ENCODE peak calls at places on chromosomes 12 and 14, in four cellular contexts. One of them, this sample, is unnamed.

GRCh38 chr14:51117579-51117978 is 22.7 kb upstream of the TRIM9 start:
- DNase-seq in neural crest cell: no peak
- DNase-seq in fibroblast of lung: no peak
- DNase-seq in thoracic aorta: no peak
- DNase-seq in this sample: no peak

GRCh38 chr12:94304566-94305061 is 155.1 kb downstream of the CEP83 start:
- DNase-seq in fibroblast of lung: peak; percentile 91
- DNase-seq in neural crest cell: no peak
- DNase-seq in thoracic aorta: no peak
- DNase-seq in this sample: no peak

GRCh38 chr12:20142295-20142694 is 226.0 kb upstream of the PDE3A start:
- DNase-seq in thoracic aorta: no peak
- DNase-seq in fibroblast of lung: no peak
- DNase-seq in neural crest cell: no peak
- DNase-seq in this sample: no peak

GRCh38 chr12:67747869-67748760 is 99.6 kb downstream of the DYRK2 start:
- DNase-seq in thoracic aorta: no peak
- DNase-seq in neural crest cell: no peak
- DNase-seq in fibroblast of lung: peak; percentile 76
- DNase-seq in this sample: no peak

GRCh38 chr14:96297999-96298398 is 42.0 kb downstream of the BDKRB1 start:
- DNase-seq in fibroblast of lung: no peak
- DNase-seq in neural crest cell: no peak
- DNase-seq in thoracic aorta: no peak
- DNase-seq in this sample: no peak

GRCh38 chr12:106892075-106892474 is 63.6 kb upstream of the TMEM263 start:
- DNase-seq in fibroblast of lung: no peak
- DNase-seq in thoracic aorta: no peak
- DNase-seq in neural crest cell: no peak
- DNase-seq in this sample: no peak

GRCh38 chr14:56195727-56196126 is 77.5 kb downstream of the PELI2 start:
- DNase-seq in thoracic aorta: no peak
- DNase-seq in fibroblast of lung: peak; percentile 83
- DNase-seq in neural crest cell: no peak
- DNase-seq in this sample: no peak

GRCh38 chr14:96352708-96353107 is 10.4 kb downstream of the ATG2B start:
- DNase-seq in fibroblast of lung: peak; percentile 17
- DNase-seq in neural crest cell: no peak
- DNase-seq in thoracic aorta: no peak
- DNase-seq in this sample: no peak

GRCh38 chr14:33848009-33848408 is 102.9 kb downstream of the EGLN3 start:
- DNase-seq in neural crest cell: no peak
- DNase-seq in fibroblast of lung: no peak
- DNase-seq in thoracic aorta: no peak
- DNase-seq in this sample: no peak

GRCh38 chr12:49201595-49202295 is 12.9 kb upstream of the TUBA1A start:
- DNase-seq in thoracic aorta: no peak
- DNase-seq in neural crest cell: no peak
- DNase-seq in fibroblast of lung: peak; percentile 89
- DNase-seq in this sample: no peak

GRCh38 chr14:105163040-105163742 is 5.4 kb downstream of the JAG2 start:
- DNase-seq in thoracic aorta: no peak
- DNase-seq in fibroblast of lung: no peak
- DNase-seq in neural crest cell: no peak
- DNase-seq in this sample: no peak

DNA sequence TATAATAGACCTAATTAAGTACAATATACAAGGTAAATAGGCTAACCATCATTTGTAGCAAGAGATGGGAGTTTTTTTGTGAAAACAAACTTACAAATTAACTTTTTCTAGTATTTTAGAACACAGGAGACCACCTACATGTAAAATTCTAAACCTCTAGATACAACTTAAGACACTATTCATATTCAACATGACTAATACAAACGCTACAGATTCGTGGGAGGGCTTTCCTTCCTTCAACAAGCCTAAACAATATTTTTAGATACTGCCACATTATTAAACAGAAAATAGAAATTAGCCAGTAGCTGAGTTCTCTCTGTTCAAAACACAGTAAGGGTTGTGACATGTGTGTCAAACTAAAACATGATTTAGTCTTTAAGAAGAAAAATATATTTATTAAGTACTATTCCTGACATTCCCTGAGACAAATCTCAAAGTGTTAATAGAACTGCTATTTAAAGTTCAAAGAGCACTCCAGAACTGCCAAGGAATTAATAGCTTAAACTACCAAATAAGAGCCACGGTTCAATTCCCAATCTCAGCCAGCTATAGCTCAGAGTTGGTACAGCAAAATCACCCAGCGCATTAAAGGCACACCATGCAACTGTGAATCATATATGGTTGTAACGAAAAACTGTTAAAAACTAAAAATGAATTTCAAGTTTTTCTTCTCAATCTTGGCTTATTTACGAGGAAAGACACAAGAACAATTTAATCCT is 10.7 kb downstream of the MED13L start:
- DNase-seq in thoracic aorta: no peak
- DNase-seq in fibroblast of lung: peak; percentile 41
- DNase-seq in neural crest cell: no peak
- DNase-seq in this sample: no peak
- TF ChIP-seq CTCF in thoracic aorta: no peak
- TF ChIP-seq CTCF in fibroblast of lung: no peak
- TF ChIP-seq CTCF in neural crest cell: no peak
- TF ChIP-seq CTCF in this sample: no peak

GRCh38 chr12:7130537-7130790 is 293 bp downstream of the CLSTN3 start:
- DNase-seq in fibroblast of lung: no peak
- DNase-seq in thoracic aorta: no peak
- DNase-seq in neural crest cell: no peak
- DNase-seq in this sample: no peak

GRCh38 chr12:7131502-7131866 is 1.3 kb downstream of the CLSTN3 start:
- DNase-seq in thoracic aorta: no peak
- DNase-seq in fibroblast of lung: no peak
- DNase-seq in neural crest cell: no peak
- DNase-seq in this sample: no peak

GRCh38 chr12:7128681-7129593 is at the start of gene RBP5:
- DNase-seq in neural crest cell: no peak
- DNase-seq in fibroblast of lung: no peak
- DNase-seq in thoracic aorta: no peak
- DNase-seq in this sample: no peak

GRCh38 chr12:7130791-7131501 is 775 bp downstream of the CLSTN3 start:
- DNase-seq in fibroblast of lung: peak; percentile 59
- DNase-seq in neural crest cell: peak; percentile 37
- DNase-seq in thoracic aorta: no peak
- DNase-seq in this sample: no peak

GRCh38 chr12:7129647-7130536 is at the start of gene CLSTN3:
- DNase-seq in thoracic aorta: peak; percentile 52
- DNase-seq in neural crest cell: peak; percentile 72
- DNase-seq in fibroblast of lung: peak; percentile 81
- DNase-seq in this sample: peak; percentile 55
- TF ChIP-seq CTCF in thoracic aorta: no peak
- TF ChIP-seq CTCF in neural crest cell: no peak
- TF ChIP-seq CTCF in fibroblast of lung: no peak
- TF ChIP-seq CTCF in this sample: no peak

DNA sequence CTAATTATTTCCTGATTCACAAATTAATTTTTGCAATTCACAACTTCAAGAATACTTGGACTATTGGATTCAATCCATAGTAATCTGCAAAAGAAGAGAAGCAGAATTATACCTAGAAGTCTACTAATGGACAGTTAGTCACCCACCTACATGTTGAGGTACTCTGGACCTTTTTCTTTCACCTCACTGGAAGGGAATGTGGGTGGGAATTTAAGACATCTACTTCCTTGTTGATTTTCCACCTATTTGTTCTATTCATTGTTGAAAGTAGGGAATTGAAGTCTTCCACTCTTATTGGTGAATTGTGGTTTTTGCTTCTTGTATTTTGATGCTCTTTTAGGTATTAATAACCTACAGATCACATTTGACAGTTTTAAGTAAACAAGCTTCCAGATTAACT is 11.0 kb downstream of the RESF1 start:
- DNase-seq in fibroblast of lung: no peak
- DNase-seq in neural crest cell: no peak
- DNase-seq in thoracic aorta: no peak
- DNase-seq in this sample: no peak
- TF ChIP-seq CTCF in fibroblast of lung: no peak
- TF ChIP-seq CTCF in neural crest cell: no peak
- TF ChIP-seq CTCF in thoracic aorta: no peak
- TF ChIP-seq CTCF in this sample: no peak

DNA sequence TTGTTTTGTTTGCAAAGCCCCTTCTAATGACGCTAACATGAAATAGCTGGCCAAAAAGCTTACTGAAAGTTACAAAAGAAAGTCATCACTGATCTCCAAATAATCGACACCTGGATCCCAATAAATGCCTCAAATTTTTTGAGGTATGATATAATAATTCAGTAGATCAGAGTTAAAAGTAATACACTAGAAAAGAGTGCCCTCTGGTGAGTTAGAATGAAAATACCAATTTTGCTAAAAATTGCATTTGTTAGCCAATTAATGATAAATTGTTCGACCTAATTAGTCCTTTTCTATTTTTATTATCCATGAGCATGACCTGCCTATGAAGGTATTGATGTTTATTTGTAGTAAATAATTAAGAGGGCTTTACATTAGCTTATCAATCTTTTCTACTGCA is 78.6 kb downstream of the CEP128 start:
- DNase-seq in fibroblast of lung: no peak
- DNase-seq in thoracic aorta: no peak
- DNase-seq in neural crest cell: no peak
- DNase-seq in this sample: no peak
- TF ChIP-seq CTCF in fibroblast of lung: peak; percentile 15
- TF ChIP-seq CTCF in thoracic aorta: no peak
- TF ChIP-seq CTCF in neural crest cell: peak; percentile 51
- TF ChIP-seq CTCF in this sample: no peak

DNA sequence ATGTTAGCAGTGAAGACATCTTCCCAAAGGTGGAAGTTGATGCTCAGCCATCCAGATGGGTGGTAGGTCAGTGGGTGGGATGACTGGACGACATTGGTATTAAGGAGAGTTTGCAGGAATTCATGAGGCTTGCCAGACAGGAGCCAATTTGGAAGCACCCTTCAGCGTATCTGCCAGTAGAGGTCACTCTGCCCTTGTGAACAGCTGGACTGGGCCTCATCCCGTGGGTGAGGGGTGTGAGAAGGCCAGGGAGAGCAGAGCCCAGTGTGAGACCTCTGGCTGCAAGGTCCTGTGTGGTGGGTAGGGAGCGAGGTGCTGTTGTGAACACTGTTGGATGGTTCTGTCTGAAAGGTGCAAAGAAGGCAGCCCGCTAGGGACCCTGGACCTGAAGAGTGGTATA is 37.7 kb downstream of the SLC5A8 start:
- DNase-seq in thoracic aorta: no peak
- DNase-seq in fibroblast of lung: peak; percentile 3
- DNase-seq in neural crest cell: no peak
- DNase-seq in this sample: no peak
- TF ChIP-seq CTCF in thoracic aorta: no peak
- TF ChIP-seq CTCF in fibroblast of lung: no peak
- TF ChIP-seq CTCF in neural crest cell: peak; percentile 25
- TF ChIP-seq CTCF in this sample: no peak

DNA sequence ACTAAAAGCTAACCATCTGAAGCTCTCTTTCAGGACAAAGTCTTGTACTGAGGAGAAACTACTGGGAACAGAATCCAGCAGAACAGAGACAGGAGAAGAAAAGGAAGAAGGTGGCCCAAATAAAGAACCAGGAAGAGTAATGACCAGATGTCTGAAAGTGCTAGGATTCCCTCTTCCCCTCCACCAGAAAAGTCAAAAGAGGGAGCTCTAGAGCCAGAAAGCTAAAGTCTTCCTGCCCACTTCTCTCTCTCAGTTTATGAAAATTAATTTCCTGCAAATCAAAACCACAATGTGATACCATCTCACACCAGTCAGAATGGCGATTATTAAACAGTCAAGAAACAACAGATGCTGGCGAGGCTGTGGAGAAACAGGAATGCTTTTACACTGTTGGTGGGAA is 47.2 kb downstream of the SPPL3 start:
- DNase-seq in thoracic aorta: no peak
- DNase-seq in fibroblast of lung: no peak
- DNase-seq in neural crest cell: no peak
- DNase-seq in this sample: no peak
- TF ChIP-seq CTCF in thoracic aorta: no peak
- TF ChIP-seq CTCF in fibroblast of lung: peak; percentile 30
- TF ChIP-seq CTCF in neural crest cell: no peak
- TF ChIP-seq CTCF in this sample: no peak

GRCh38 chr12:113835913-113836312 is 130.2 kb downstream of the RBM19 start:
- DNase-seq in thoracic aorta: no peak
- DNase-seq in fibroblast of lung: no peak
- DNase-seq in neural crest cell: no peak
- DNase-seq in this sample: no peak

GRCh38 chr12:113837059-113837458 is 129.1 kb downstream of the RBM19 start:
- DNase-seq in neural crest cell: no peak
- DNase-seq in fibroblast of lung: no peak
- DNase-seq in thoracic aorta: no peak
- DNase-seq in this sample: no peak

GRCh38 chr12:113838896-113839295 is 127.2 kb downstream of the RBM19 start:
- DNase-seq in thoracic aorta: no peak
- DNase-seq in fibroblast of lung: no peak
- DNase-seq in neural crest cell: no peak
- DNase-seq in this sample: no peak

GRCh38 chr12:113835433-113835832 is 130.7 kb downstream of the RBM19 start:
- DNase-seq in fibroblast of lung: no peak
- DNase-seq in thoracic aorta: no peak
- DNase-seq in neural crest cell: no peak
- DNase-seq in this sample: no peak

GRCh38 chr12:113837528-113838296 is 128.4 kb downstream of the RBM19 start:
- DNase-seq in fibroblast of lung: no peak
- DNase-seq in thoracic aorta: no peak
- DNase-seq in neural crest cell: no peak
- DNase-seq in this sample: no peak
- TF ChIP-seq CTCF in fibroblast of lung: no peak
- TF ChIP-seq CTCF in thoracic aorta: no peak
- TF ChIP-seq CTCF in neural crest cell: peak; percentile 42
- TF ChIP-seq CTCF in this sample: no peak

GRCh38 chr12:44477331-44477980 is 398.7 kb downstream of the NELL2 start:
- DNase-seq in neural crest cell: no peak
- DNase-seq in fibroblast of lung: no peak
- DNase-seq in thoracic aorta: no peak
- DNase-seq in this sample: no peak

GRCh38 chr12:44476683-44477082 is 399.4 kb downstream of the NELL2 start:
- DNase-seq in fibroblast of lung: no peak
- DNase-seq in thoracic aorta: no peak
- DNase-seq in neural crest cell: no peak
- DNase-seq in this sample: no peak
- TF ChIP-seq CTCF in fibroblast of lung: no peak
- TF ChIP-seq CTCF in thoracic aorta: no peak
- TF ChIP-seq CTCF in neural crest cell: no peak
- TF ChIP-seq CTCF in this sample: no peak

GRCh38 chr14:100419856-100420255 is 96.7 kb downstream of the SLC25A47 start:
- DNase-seq in thoracic aorta: no peak
- DNase-seq in neural crest cell: no peak
- DNase-seq in fibroblast of lung: no peak
- DNase-seq in this sample: no peak
- TF ChIP-seq CTCF in thoracic aorta: no peak
- TF ChIP-seq CTCF in neural crest cell: no peak
- TF ChIP-seq CTCF in fibroblast of lung: no peak
- TF ChIP-seq CTCF in this sample: no peak

GRCh38 chr12:56041579-56042429 is at the start of gene RPS26:
- DNase-seq in fibroblast of lung: peak; percentile 100
- DNase-seq in neural crest cell: peak; percentile 85
- DNase-seq in thoracic aorta: peak; percentile 93
- DNase-seq in this sample: peak; percentile 84
- TF ChIP-seq CTCF in fibroblast of lung: no peak
- TF ChIP-seq CTCF in neural crest cell: peak; percentile 63
- TF ChIP-seq CTCF in thoracic aorta: peak; percentile 29
- TF ChIP-seq CTCF in this sample: no peak